ENCODE peak calls at places on chromosomes 7 and 10, in eight cellular contexts. One of them, this sample, is unnamed.

GRCh38 chr10:119526606-119527592 is 15.6 kb downstream of the RGS10 start:
- DNase-seq in adrenal gland: no peak
- DNase-seq in epithelial cell of esophagus: no peak
- DNase-seq in A549: no peak
- DNase-seq in foreskin fibroblast: no peak
- DNase-seq in Jurkat, Clone E6-1: no peak
- DNase-seq in fibroblast of the aortic adventitia: no peak
- DNase-seq in IMR-90: peak; percentile 21
- DNase-seq in this sample: no peak

GRCh38 chr7:676972-677385 is 49.5 kb upstream of the DNAAF5 start:
- DNase-seq in A549: no peak
- DNase-seq in epithelial cell of esophagus: no peak
- DNase-seq in fibroblast of the aortic adventitia: no peak
- DNase-seq in foreskin fibroblast: no peak
- DNase-seq in adrenal gland: no peak
- DNase-seq in IMR-90: no peak
- DNase-seq in Jurkat, Clone E6-1: no peak
- DNase-seq in this sample: no peak

GRCh38 chr7:113197274-113197673 is 78.9 kb upstream of the SMIM30 start:
- DNase-seq in A549: no peak
- DNase-seq in foreskin fibroblast: peak; percentile 60
- DNase-seq in IMR-90: peak; percentile 91
- DNase-seq in Jurkat, Clone E6-1: no peak
- DNase-seq in epithelial cell of esophagus: peak; percentile 64
- DNase-seq in adrenal gland: no peak
- DNase-seq in fibroblast of the aortic adventitia: peak; percentile 82
- DNase-seq in this sample: no peak

GRCh38 chr7:47582748-47583740 is 1.1 kb upstream of the TNS3 start:
- DNase-seq in adrenal gland: no peak
- DNase-seq in Jurkat, Clone E6-1: no peak
- DNase-seq in IMR-90: no peak
- DNase-seq in foreskin fibroblast: no peak
- DNase-seq in fibroblast of the aortic adventitia: peak; percentile 58
- DNase-seq in A549: no peak
- DNase-seq in epithelial cell of esophagus: no peak
- DNase-seq in this sample: no peak

GRCh38 chr7:44326261-44327125 is 1.1 kb upstream of the CAMK2B start:
- DNase-seq in Jurkat, Clone E6-1: no peak
- DNase-seq in A549: no peak
- DNase-seq in adrenal gland: no peak
- DNase-seq in epithelial cell of esophagus: no peak
- DNase-seq in IMR-90: no peak
- DNase-seq in fibroblast of the aortic adventitia: no peak
- DNase-seq in foreskin fibroblast: no peak
- DNase-seq in this sample: no peak

GRCh38 chr10:89789188-89789587 is 87.8 kb downstream of the KIF20B start:
- DNase-seq in Jurkat, Clone E6-1: peak; percentile 50
- DNase-seq in A549: no peak
- DNase-seq in IMR-90: no peak
- DNase-seq in fibroblast of the aortic adventitia: no peak
- DNase-seq in epithelial cell of esophagus: no peak
- DNase-seq in foreskin fibroblast: no peak
- DNase-seq in adrenal gland: no peak
- DNase-seq in this sample: no peak

GRCh38 chr10:17006631-17007161 is 122.9 kb downstream of the CUBN start:
- DNase-seq in A549: no peak
- DNase-seq in epithelial cell of esophagus: peak; percentile 26
- DNase-seq in foreskin fibroblast: no peak
- DNase-seq in fibroblast of the aortic adventitia: no peak
- DNase-seq in adrenal gland: peak; percentile 58
- DNase-seq in Jurkat, Clone E6-1: no peak
- DNase-seq in IMR-90: peak; percentile 59
- DNase-seq in this sample: no peak

GRCh38 chr10:92972066-92972870 is 88.3 kb upstream of the CYP26C1 start:
- DNase-seq in Jurkat, Clone E6-1: no peak
- DNase-seq in IMR-90: peak; percentile 90
- DNase-seq in epithelial cell of esophagus: peak; percentile 88
- DNase-seq in adrenal gland: peak; percentile 72
- DNase-seq in A549: peak; percentile 38
- DNase-seq in fibroblast of the aortic adventitia: peak; percentile 82
- DNase-seq in foreskin fibroblast: peak; percentile 76
- DNase-seq in this sample: no peak

GRCh38 chr10:62687230-62687748 is 117.2 kb upstream of the ADO start:
- DNase-seq in foreskin fibroblast: peak; percentile 9
- DNase-seq in epithelial cell of esophagus: peak; percentile 62
- DNase-seq in A549: no peak
- DNase-seq in fibroblast of the aortic adventitia: peak; percentile 21
- DNase-seq in Jurkat, Clone E6-1: no peak
- DNase-seq in IMR-90: peak; percentile 38
- DNase-seq in adrenal gland: no peak
- DNase-seq in this sample: no peak

GRCh38 chr10:50511512-50512213 is 112.1 kb downstream of the SGMS1 start:
- DNase-seq in foreskin fibroblast: peak; percentile 9
- DNase-seq in epithelial cell of esophagus: peak; percentile 68
- DNase-seq in A549: no peak
- DNase-seq in fibroblast of the aortic adventitia: peak; percentile 52
- DNase-seq in adrenal gland: peak; percentile 53
- DNase-seq in IMR-90: peak; percentile 80
- DNase-seq in Jurkat, Clone E6-1: no peak
- DNase-seq in this sample: no peak

GRCh38 chr10:71078454-71079145 is 133.8 kb upstream of the UNC5B start:
- DNase-seq in A549: no peak
- DNase-seq in epithelial cell of esophagus: no peak
- DNase-seq in fibroblast of the aortic adventitia: no peak
- DNase-seq in Jurkat, Clone E6-1: no peak
- DNase-seq in IMR-90: no peak
- DNase-seq in adrenal gland: peak; percentile 7
- DNase-seq in foreskin fibroblast: no peak
- DNase-seq in this sample: no peak

GRCh38 chr10:63629363-63630084 is 108.3 kb downstream of the REEP3 start:
- DNase-seq in epithelial cell of esophagus: peak; percentile 97
- DNase-seq in adrenal gland: peak; percentile 97
- DNase-seq in fibroblast of the aortic adventitia: peak; percentile 99
- DNase-seq in foreskin fibroblast: peak; percentile 99
- DNase-seq in IMR-90: peak; percentile 99
- DNase-seq in A549: peak; percentile 86
- DNase-seq in Jurkat, Clone E6-1: peak; percentile 45
- DNase-seq in this sample: peak; percentile 95

GRCh38 chr10:110524179-110524863 is 26.6 kb downstream of the DUSP5 start:
- DNase-seq in IMR-90: no peak
- DNase-seq in epithelial cell of esophagus: no peak
- DNase-seq in A549: no peak
- DNase-seq in fibroblast of the aortic adventitia: no peak
- DNase-seq in adrenal gland: no peak
- DNase-seq in foreskin fibroblast: no peak
- DNase-seq in Jurkat, Clone E6-1: no peak
- DNase-seq in this sample: no peak

GRCh38 chr7:143250822-143251221 is 12.4 kb upstream of the GSTK1 start:
- DNase-seq in adrenal gland: no peak
- DNase-seq in Jurkat, Clone E6-1: peak; percentile 73
- DNase-seq in A549: no peak
- DNase-seq in fibroblast of the aortic adventitia: no peak
- DNase-seq in foreskin fibroblast: no peak
- DNase-seq in IMR-90: no peak
- DNase-seq in epithelial cell of esophagus: no peak
- DNase-seq in this sample: no peak

GRCh38 chr7:84194484-84195260 is at the start of gene SEMA3A:
- DNase-seq in foreskin fibroblast: peak; percentile 83
- DNase-seq in epithelial cell of esophagus: peak; percentile 89
- DNase-seq in fibroblast of the aortic adventitia: peak; percentile 89
- DNase-seq in IMR-90: peak; percentile 94
- DNase-seq in Jurkat, Clone E6-1: no peak
- DNase-seq in A549: peak; percentile 38
- DNase-seq in adrenal gland: peak; percentile 22
- DNase-seq in this sample: peak; percentile 54

GRCh38 chr7:154437238-154437637 is 385.0 kb downstream of the DPP6 start:
- DNase-seq in adrenal gland: no peak
- DNase-seq in epithelial cell of esophagus: no peak
- DNase-seq in Jurkat, Clone E6-1: no peak
- DNase-seq in foreskin fibroblast: no peak
- DNase-seq in fibroblast of the aortic adventitia: no peak
- DNase-seq in A549: no peak
- DNase-seq in IMR-90: no peak
- DNase-seq in this sample: no peak

DNA sequence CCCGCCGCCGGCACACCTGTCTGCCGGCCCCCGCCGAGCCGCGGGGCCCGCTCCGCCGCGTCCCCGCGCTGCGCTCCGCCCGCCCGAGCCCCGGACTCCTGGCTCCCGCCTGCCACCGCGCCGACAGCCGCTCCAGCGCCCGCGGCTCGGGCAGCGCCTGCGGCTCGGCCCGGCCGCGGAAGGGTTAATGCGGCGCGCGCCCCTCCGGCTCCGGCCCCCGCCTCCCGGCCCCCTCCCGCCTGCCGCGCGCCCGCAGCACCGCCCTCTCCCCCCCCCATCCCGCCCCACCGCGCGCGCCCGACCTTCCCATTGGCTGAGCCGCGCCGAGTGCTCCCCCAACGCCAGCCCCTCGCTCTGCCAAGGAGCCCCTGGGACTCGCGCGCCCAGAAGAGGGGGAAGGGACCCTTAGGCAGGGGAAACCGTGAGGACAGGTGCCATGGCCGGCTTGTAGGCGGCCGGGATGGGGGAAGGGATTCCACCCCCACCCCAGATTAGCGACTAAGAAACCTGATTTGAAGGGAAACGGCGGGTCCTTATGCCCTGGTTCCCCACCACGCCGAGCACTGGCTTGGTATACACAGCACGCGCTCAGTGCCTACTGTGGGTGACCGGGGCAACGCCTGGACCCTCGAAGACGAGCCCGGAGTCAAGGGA is at the start of gene KCNH2:
- DNase-seq in foreskin fibroblast: no peak
- DNase-seq in epithelial cell of esophagus: no peak
- DNase-seq in fibroblast of the aortic adventitia: no peak
- DNase-seq in adrenal gland: no peak
- DNase-seq in A549: peak; percentile 58
- DNase-seq in Jurkat, Clone E6-1: peak; percentile 63
- DNase-seq in IMR-90: no peak
- DNase-seq in this sample: peak; percentile 89
- H3K4me3 ChIP-seq in foreskin fibroblast: no peak within 1 kb of the TSS
- H3K4me3 ChIP-seq in epithelial cell of esophagus: no peak within 1 kb of the TSS
- H3K4me3 ChIP-seq in fibroblast of the aortic adventitia: no peak within 1 kb of the TSS
- H3K4me3 ChIP-seq in adrenal gland: no peak within 1 kb of the TSS
- H3K4me3 ChIP-seq in A549: peak within 1 kb of the TSS; percentile 60
- H3K4me3 ChIP-seq in Jurkat, Clone E6-1: peak within 1 kb of the TSS; percentile 56
- H3K4me3 ChIP-seq in IMR-90: peak within 1 kb of the TSS; percentile 29
- H3K4me3 ChIP-seq in this sample: peak within 1 kb of the TSS; percentile 72

GRCh38 chr7:123534383-123535260 is at the start of gene IQUB:
- DNase-seq in A549: peak; percentile 88
- DNase-seq in epithelial cell of esophagus: peak; percentile 98
- DNase-seq in foreskin fibroblast: peak; percentile 94
- DNase-seq in fibroblast of the aortic adventitia: peak; percentile 96
- DNase-seq in adrenal gland: peak; percentile 99
- DNase-seq in Jurkat, Clone E6-1: peak; percentile 88
- DNase-seq in IMR-90: peak; percentile 95
- DNase-seq in this sample: peak; percentile 100

GRCh38 chr7:123533553-123533917 is 860 bp downstream of the IQUB start:
- DNase-seq in A549: no peak
- DNase-seq in foreskin fibroblast: no peak
- DNase-seq in IMR-90: no peak
- DNase-seq in epithelial cell of esophagus: no peak
- DNase-seq in fibroblast of the aortic adventitia: no peak
- DNase-seq in Jurkat, Clone E6-1: no peak
- DNase-seq in adrenal gland: no peak
- DNase-seq in this sample: no peak

GRCh38 chr7:123535517-123535916 is 1.1 kb upstream of the IQUB start:
- DNase-seq in fibroblast of the aortic adventitia: no peak
- DNase-seq in epithelial cell of esophagus: no peak
- DNase-seq in foreskin fibroblast: no peak
- DNase-seq in IMR-90: no peak
- DNase-seq in A549: no peak
- DNase-seq in Jurkat, Clone E6-1: no peak
- DNase-seq in adrenal gland: no peak
- DNase-seq in this sample: no peak

GRCh38 chr7:123537026-123537642 is 2.7 kb upstream of the IQUB start:
- DNase-seq in epithelial cell of esophagus: peak; percentile 42
- DNase-seq in Jurkat, Clone E6-1: peak; percentile 27
- DNase-seq in adrenal gland: no peak
- DNase-seq in IMR-90: peak; percentile 22
- DNase-seq in fibroblast of the aortic adventitia: peak; percentile 49
- DNase-seq in A549: no peak
- DNase-seq in foreskin fibroblast: no peak
- DNase-seq in this sample: no peak

DNA sequence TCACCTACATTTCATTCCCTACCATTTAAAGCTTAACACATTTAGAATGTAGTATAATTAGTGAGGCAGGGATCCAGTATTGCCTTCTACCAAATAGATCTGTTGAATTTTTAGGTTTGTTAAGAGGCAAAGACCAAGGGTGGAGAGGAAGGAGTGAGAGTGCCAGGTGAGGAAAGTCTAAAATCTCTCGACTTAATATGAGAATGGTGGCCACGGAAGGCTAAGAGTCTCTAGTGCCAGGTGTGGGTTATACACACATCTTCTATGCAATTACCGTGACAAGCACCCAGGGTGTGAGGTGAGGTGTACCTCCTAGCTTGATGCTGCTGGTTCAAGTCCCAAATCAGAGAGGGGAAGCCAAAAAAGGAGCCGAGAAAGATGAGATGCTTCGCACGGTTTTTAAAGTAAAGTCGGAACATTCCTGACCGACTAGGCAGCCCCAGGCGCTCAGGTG is 439 bp downstream of the IQUB start:
- DNase-seq in foreskin fibroblast: no peak
- DNase-seq in adrenal gland: no peak
- DNase-seq in Jurkat, Clone E6-1: no peak
- DNase-seq in IMR-90: no peak
- DNase-seq in fibroblast of the aortic adventitia: peak; percentile 2
- DNase-seq in A549: no peak
- DNase-seq in epithelial cell of esophagus: no peak
- DNase-seq in this sample: no peak
- H3K4me3 ChIP-seq in foreskin fibroblast: peak overlapping the region; percentile 88
- H3K4me3 ChIP-seq in adrenal gland: no peak overlapping the region
- H3K4me3 ChIP-seq in Jurkat, Clone E6-1: peak overlapping the region; percentile 49
- H3K4me3 ChIP-seq in IMR-90: peak overlapping the region; percentile 56
- H3K4me3 ChIP-seq in fibroblast of the aortic adventitia: peak overlapping the region; percentile 84
- H3K4me3 ChIP-seq in A549: peak overlapping the region; percentile 63
- H3K4me3 ChIP-seq in epithelial cell of esophagus: peak overlapping the region; percentile 61
- H3K4me3 ChIP-seq in this sample: peak overlapping the region; percentile 68

GRCh38 chr10:28880551-28880950 is 203.2 kb downstream of the BAMBI start:
- DNase-seq in Jurkat, Clone E6-1: no peak
- DNase-seq in foreskin fibroblast: no peak
- DNase-seq in IMR-90: no peak
- DNase-seq in adrenal gland: no peak
- DNase-seq in fibroblast of the aortic adventitia: peak; percentile 16
- DNase-seq in epithelial cell of esophagus: no peak
- DNase-seq in A549: no peak
- DNase-seq in this sample: no peak
- H3K4me3 ChIP-seq in Jurkat, Clone E6-1: no peak overlapping the region
- H3K4me3 ChIP-seq in foreskin fibroblast: no peak overlapping the region
- H3K4me3 ChIP-seq in IMR-90: no peak overlapping the region
- H3K4me3 ChIP-seq in adrenal gland: no peak overlapping the region
- H3K4me3 ChIP-seq in fibroblast of the aortic adventitia: no peak overlapping the region
- H3K4me3 ChIP-seq in epithelial cell of esophagus: no peak overlapping the region
- H3K4me3 ChIP-seq in A549: no peak overlapping the region
- H3K4me3 ChIP-seq in this sample: no peak overlapping the region

DNA sequence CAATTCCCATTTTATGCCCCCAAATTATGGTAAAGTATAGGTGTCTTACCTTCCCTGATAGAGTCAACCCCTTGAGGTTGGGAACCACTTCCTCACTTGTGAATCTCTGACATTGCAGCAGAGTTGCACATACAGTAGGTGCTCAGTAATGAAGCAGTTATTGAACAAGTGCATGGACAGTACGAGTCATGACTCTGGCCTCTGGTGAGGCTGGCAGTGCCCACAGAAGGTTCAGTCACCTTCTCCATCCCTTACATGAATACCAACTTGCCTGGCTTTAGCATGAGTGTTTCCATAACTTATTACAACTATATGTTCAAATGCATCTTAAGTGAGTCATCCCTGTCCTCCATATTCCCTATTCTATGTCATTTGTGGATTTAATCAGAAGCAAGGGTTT is 340.0 kb downstream of the ELMO1 start:
- DNase-seq in epithelial cell of esophagus: no peak
- DNase-seq in A549: no peak
- DNase-seq in foreskin fibroblast: no peak
- DNase-seq in Jurkat, Clone E6-1: no peak
- DNase-seq in IMR-90: no peak
- DNase-seq in fibroblast of the aortic adventitia: no peak
- DNase-seq in adrenal gland: no peak
- DNase-seq in this sample: no peak
- H3K4me3 ChIP-seq in epithelial cell of esophagus: no peak overlapping the region
- H3K4me3 ChIP-seq in A549: no peak overlapping the region
- H3K4me3 ChIP-seq in foreskin fibroblast: no peak overlapping the region
- H3K4me3 ChIP-seq in Jurkat, Clone E6-1: no peak overlapping the region
- H3K4me3 ChIP-seq in IMR-90: no peak overlapping the region
- H3K4me3 ChIP-seq in fibroblast of the aortic adventitia: no peak overlapping the region
- H3K4me3 ChIP-seq in adrenal gland: no peak overlapping the region
- H3K4me3 ChIP-seq in this sample: no peak overlapping the region